ENCODE peak calls at places on chromosomes 13 and 19, in six cellular contexts. G is esophagus muscularis mucosa, M is stomach, S is sigmoid colon, E is transverse colon, C is H1. W is an unnamed sample.

GRCh38 chr19:44653977-44654784 is 10.5 kb downstream of the PVR start:
- DNase-seq in G (no peak), M (peak), S (peak), E (peak), C (peak), W (no peak)

GRCh38 chr19:3340340-3340739 is 26.0 kb upstream of the NFIC start:
- DNase-seq in G (no peak), M (no peak), S (no peak), E (no peak), C (no peak), W (no peak)

GRCh38 chr19:28429356-28429755 is 783.6 kb downstream of the UQCRFS1 start:
- DNase-seq in G (no peak), M (no peak), S (no peak), E (no peak), C (peak), W (no peak)

GRCh38 chr13:109468123-109468522 is 318.3 kb downstream of the IRS2 start:
- DNase-seq in G (no peak), M (no peak), S (no peak), E (no peak), C (no peak), W (no peak)

GRCh38 chr19:3375221-3376088 is 9.1 kb downstream of the NFIC start:
- DNase-seq in G (peak), M (peak), S (peak), E (peak), C (no peak), W (peak)

GRCh38 chr13:71979616-71980015 is 112.6 kb upstream of the DACH1 start:
- DNase-seq in G (no peak), M (no peak), S (no peak), E (no peak), C (peak), W (no peak)

GRCh38 chr13:76854209-76854608 is 32.0 kb downstream of the KCTD12 start:
- DNase-seq in G (no peak), M (no peak), S (no peak), E (no peak), C (no peak), W (no peak)

GRCh38 chr13:41458187-41458938 is 1.0 kb downstream of the RGCC start:
- DNase-seq in G (no peak), M (peak), S (peak), E (peak), C (peak), W (peak)

GRCh38 chr13:99196466-99197256 is 4.0 kb upstream of the UBAC2 start:
- DNase-seq in G (no peak), M (no peak), S (no peak), E (no peak), C (no peak), W (no peak)

GRCh38 chr13:110915874-110916670 is 1.2 kb upstream of the ANKRD10 start:
- DNase-seq in G (no peak), M (no peak), S (no peak), E (no peak), C (no peak), W (no peak)

GRCh38 chr13:104810242-104810641 is 1725.2 kb downstream of the EFNB2 start:
- DNase-seq in G (no peak), M (no peak), S (no peak), E (no peak), C (no peak), W (no peak)

GRCh38 chr19:45526143-45526542 is 18.9 kb downstream of the VASP start:
- DNase-seq in G (no peak), M (peak), S (peak), E (peak), C (peak), W (peak)

GRCh38 chr19:4748589-4748988 is 24.9 kb upstream of the DPP9 start:
- DNase-seq in G (no peak), M (no peak), S (no peak), E (no peak), C (no peak), W (no peak)

GRCh38 chr13:74868044-74868443 is 613.9 kb downstream of the TBC1D4 start:
- DNase-seq in G (no peak), M (no peak), S (no peak), E (no peak), C (no peak), W (no peak)

GRCh38 chr13:21354721-21355120 is 104.4 kb downstream of the ZDHHC20 start:
- DNase-seq in G (no peak), M (no peak), S (no peak), E (no peak), C (no peak), W (no peak)

GRCh38 chr13:51942189-51942588 is 69.1 kb downstream of the ATP7B start:
- DNase-seq in G (no peak), M (peak), S (no peak), E (peak), C (no peak), W (no peak)

GRCh38 chr19:48966541-48967345 is 1.6 kb downstream of the FTL start:
- DNase-seq in G (no peak), M (no peak), S (no peak), E (no peak), C (no peak), W (peak)

GRCh38 chr13:71524245-71525002 is 342.6 kb downstream of the DACH1 start:
- DNase-seq in G (no peak), M (no peak), S (no peak), E (no peak), C (no peak), W (no peak)

GRCh38 chr19:4504297-4504701 is 14.0 kb downstream of the PLIN4 start:
- DNase-seq in G (no peak), M (no peak), S (peak), E (no peak), C (no peak), W (no peak)

GRCh38 chr13:112477070-112477619 is 101.0 kb downstream of the SPACA7 start:
- DNase-seq in G (no peak), M (no peak), S (no peak), E (no peak), C (no peak), W (no peak)

GRCh38 chr19:29702161-29702957 is 12.7 kb downstream of the C19orf12 start:
- DNase-seq in G (no peak), M (no peak), S (no peak), E (no peak), C (no peak), W (no peak)

GRCh38 chr19:52492991-52493470 is 34.4 kb upstream of the ZNF808 start:
- DNase-seq in G (no peak), M (no peak), S (no peak), E (no peak), C (peak), W (peak)

GRCh38 chr19:39405930-39406655 is 554 bp upstream of the ZFP36 start:
- DNase-seq in G (no peak), M (no peak), S (no peak), E (peak), C (peak), W (no peak)

GRCh38 chr13:62357887-62358645 is 942.4 kb upstream of the PCDH20 start:
- DNase-seq in G (no peak), M (no peak), S (no peak), E (no peak), C (no peak), W (no peak)

GRCh38 chr19:43526884-43527859 is at the start of gene ETHE1:
- DNase-seq in G (no peak), M (peak), S (peak), E (peak), C (peak), W (peak)

GRCh38 chr13:109840201-109840892 is 54.0 kb upstream of the IRS2 start:
- DNase-seq in G (no peak), M (no peak), S (no peak), E (no peak), C (no peak), W (no peak)

GRCh38 chr19:2478324-2478755 is 2.4 kb downstream of the GADD45B start:
- DNase-seq in G (no peak), M (peak), S (peak), E (peak), C (peak), W (peak)

GRCh38 chr13:97911311-97912138 is 42.0 kb upstream of the IPO5 start:
- DNase-seq in G (no peak), M (no peak), S (no peak), E (no peak), C (peak), W (no peak)

GRCh38 chr13:94232161-94232560 is 247.3 kb downstream of the DCT start:
- DNase-seq in G (no peak), M (no peak), S (no peak), E (no peak), C (no peak), W (peak)

GRCh38 chr13:48808689-48809088 is 155.0 kb downstream of the CYSLTR2 start:
- DNase-seq in G (peak), M (no peak), S (no peak), E (no peak), C (no peak), W (no peak)

GRCh38 chr19:40335855-40336700 is 12.1 kb downstream of the C19orf47 start:
- DNase-seq in G (no peak), M (no peak), S (no peak), E (no peak), C (no peak), W (no peak)

GRCh38 chr13:19984430-19985218 is 26.1 kb downstream of the ZMYM2 start:
- DNase-seq in G (no peak), M (no peak), S (no peak), E (no peak), C (no peak), W (no peak)

GRCh38 chr13:113161433-113161832 is 3.0 kb downstream of the PROZ start:
- DNase-seq in G (no peak), M (no peak), S (no peak), E (no peak), C (no peak), W (no peak)

GRCh38 chr19:8663920-8664670 is 33.7 kb downstream of the NFILZ start:
- DNase-seq in G (no peak), M (no peak), S (no peak), E (no peak), C (no peak), W (peak)

GRCh38 chr13:61040180-61040579 is 375.5 kb downstream of the PCDH20 start:
- DNase-seq in G (no peak), M (no peak), S (no peak), E (no peak), C (no peak), W (no peak)

DNA sequence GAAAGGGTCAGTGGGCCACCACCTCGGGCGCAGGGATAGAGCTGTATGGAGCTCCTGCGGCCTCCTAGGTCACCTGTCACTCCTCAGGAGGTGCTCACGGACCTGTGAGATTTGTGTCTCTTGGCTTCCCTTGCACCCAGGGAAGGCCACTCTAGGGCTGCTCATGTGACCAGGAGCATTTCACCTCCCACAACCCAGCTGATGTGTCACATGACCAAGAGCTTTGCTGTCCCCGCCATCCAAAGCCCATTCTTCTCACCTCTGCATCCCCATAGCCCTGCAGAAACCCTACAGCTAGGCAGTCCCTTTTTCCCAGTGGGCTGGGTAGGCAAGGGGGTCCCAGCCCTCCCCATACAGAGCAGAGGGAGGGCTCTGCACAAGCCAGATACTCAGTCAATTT is 51.2 kb downstream of the TSHZ3 start:
- DNase-seq in G (no peak), M (no peak), S (peak), E (no peak), C (no peak), W (no peak)
- TF ChIP-seq CTCF in G (no peak), M (no peak), S (no peak), E (no peak), C (no peak), W (no peak)

DNA sequence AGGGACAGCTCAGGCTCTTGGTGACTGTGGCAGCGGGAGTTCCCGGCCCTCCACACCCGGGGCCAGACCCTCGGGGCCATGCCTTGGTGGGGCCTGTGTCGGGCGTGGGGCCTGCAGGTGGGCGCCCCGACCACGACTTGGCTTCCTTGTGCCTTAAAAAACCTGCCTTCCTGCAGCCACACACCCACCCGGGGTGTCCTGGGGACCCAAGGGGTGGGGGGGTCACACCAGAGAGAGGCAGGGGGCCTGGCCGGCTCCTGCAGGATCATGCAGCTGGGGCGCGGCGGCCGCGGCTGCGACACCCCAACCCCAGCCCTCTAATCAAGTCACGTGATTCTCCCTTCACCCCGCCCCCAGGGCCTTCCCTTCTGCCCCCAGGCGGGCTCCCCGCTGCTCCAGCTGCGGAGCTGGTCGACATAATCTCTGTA is 10.7 kb downstream of the PLPPR3 start:
- DNase-seq in G (no peak), M (no peak), S (no peak), E (no peak), C (no peak), W (no peak)
- TF ChIP-seq POLR2AphosphoS5 in G (no peak), M (no peak), S (no peak), E (no peak), C (peak), W (no peak)

DNA sequence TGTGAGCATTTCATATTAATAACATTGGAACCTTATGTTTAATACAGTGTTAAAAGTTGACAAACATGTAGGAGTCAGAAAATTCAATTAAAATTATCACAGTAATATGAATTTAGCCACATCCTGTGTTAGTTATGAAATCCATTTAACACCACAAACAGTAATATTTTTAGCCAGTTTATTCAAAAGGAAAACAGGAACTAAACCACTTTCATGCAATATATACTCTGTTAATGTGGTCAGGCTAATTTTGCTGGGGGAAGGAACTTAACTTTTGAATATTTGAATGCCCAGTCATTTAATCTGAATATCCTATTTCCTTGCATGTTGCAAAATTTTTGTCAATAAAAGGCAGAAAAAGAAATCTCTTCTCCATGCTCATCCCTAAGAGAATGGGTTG is 14.9 kb upstream of the ALOX5AP start:
- DNase-seq in G (no peak), M (no peak), S (no peak), E (no peak), C (no peak), W (no peak)
- TF ChIP-seq EP300 in G (no peak), M (no peak), S (no peak), E (no peak), C (no peak), W (no peak)

GRCh38 chr19:33704271-33704670 is 82.5 kb downstream of the CHST8 start:
- DNase-seq in G (no peak), M (no peak), S (peak), E (no peak), C (no peak), W (peak)

GRCh38 chr19:33705860-33706259 is 84.1 kb downstream of the CHST8 start:
- DNase-seq in G (no peak), M (no peak), S (peak), E (no peak), C (no peak), W (no peak)

GRCh38 chr19:33703821-33704220 is 82.1 kb downstream of the CHST8 start:
- DNase-seq in G (no peak), M (no peak), S (peak), E (no peak), C (no peak), W (no peak)

GRCh38 chr19:33703438-33703750 is 81.6 kb downstream of the CHST8 start:
- DNase-seq in G (no peak), M (no peak), S (peak), E (no peak), C (no peak), W (peak)

DNA sequence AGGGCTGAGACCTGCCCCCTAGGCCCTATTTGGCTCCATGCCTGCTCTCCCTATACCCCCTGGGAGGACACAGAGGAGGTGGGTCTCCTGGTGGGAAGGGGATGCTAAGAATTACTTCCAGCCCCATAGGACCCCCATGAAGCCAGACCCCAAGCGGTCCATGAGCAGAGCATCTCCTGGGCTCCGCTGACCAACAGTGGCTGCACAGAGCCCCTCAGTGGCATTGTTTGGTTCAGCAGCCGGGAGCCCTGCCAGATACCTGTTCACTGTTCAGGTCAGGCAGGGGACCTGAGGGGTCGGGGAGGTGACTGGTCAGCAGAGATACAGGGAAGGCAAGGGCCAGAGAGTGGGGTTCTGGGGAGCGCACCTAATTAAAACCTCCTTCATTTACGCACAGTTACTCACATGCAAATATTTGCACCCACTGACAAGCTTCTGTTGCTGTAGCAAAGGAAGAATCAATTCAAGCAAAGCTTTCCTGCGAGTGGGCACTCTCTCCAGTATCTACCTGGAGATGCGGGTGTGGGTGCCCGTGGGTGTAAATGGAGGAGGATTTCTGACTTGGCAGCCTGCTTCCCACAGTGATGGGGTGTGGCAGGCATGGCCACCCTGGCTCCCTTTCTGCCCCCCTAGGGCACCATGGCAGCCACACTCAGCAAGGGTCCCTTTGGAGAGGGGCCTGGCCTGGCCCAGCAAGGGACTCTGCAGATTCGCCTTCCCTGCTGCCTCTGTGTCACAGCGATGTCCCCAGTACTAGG is 83.5 kb downstream of the CHST8 start:
- DNase-seq in G (no peak), M (no peak), S (peak), E (no peak), C (no peak), W (peak)
- TF ChIP-seq CTCF in G (no peak), M (no peak), S (no peak), E (no peak), C (peak), W (no peak)

GRCh38 chr19:10838377-10838776 is 2.4 kb upstream of the TMED1 start:
- DNase-seq in G (no peak), M (no peak), S (no peak), E (no peak), C (no peak), W (no peak)
- TF ChIP-seq POLR2AphosphoS5 in G (no peak), M (no peak), S (no peak), E (no peak), C (peak), W (no peak)

GRCh38 chr13:37615271-37615670 is 16.7 kb upstream of the POSTN start:
- DNase-seq in G (no peak), M (no peak), S (no peak), E (no peak), C (no peak), W (no peak)

GRCh38 chr13:37616131-37616530 is 17.6 kb upstream of the POSTN start:
- DNase-seq in G (no peak), M (no peak), S (no peak), E (no peak), C (no peak), W (no peak)

GRCh38 chr13:37617162-37617561 is 18.6 kb upstream of the POSTN start:
- DNase-seq in G (no peak), M (no peak), S (no peak), E (no peak), C (no peak), W (no peak)

GRCh38 chr13:37621811-37622361 is 23.3 kb upstream of the POSTN start:
- DNase-seq in G (no peak), M (no peak), S (no peak), E (no peak), C (no peak), W (no peak)

GRCh38 chr13:37618554-37618953 is 20.0 kb upstream of the POSTN start:
- DNase-seq in G (no peak), M (no peak), S (no peak), E (no peak), C (no peak), W (no peak)
- TF ChIP-seq EP300 in G (no peak), M (no peak), S (no peak), E (no peak), C (no peak), W (no peak)

GRCh38 chr19:5987077-5987818 is 9.3 kb upstream of the RANBP3 start:
- DNase-seq in G (no peak), M (peak), S (peak), E (peak), C (peak), W (peak)
- TF ChIP-seq CTCF in G (peak), M (peak), S (peak), E (peak), C (peak), W (peak)

GRCh38 chr13:46171223-46171622 is 10.8 kb downstream of the LCP1 start:
- DNase-seq in G (no peak), M (no peak), S (no peak), E (no peak), C (no peak), W (no peak)
- TF ChIP-seq POLR2AphosphoS5 in G (no peak), M (no peak), S (no peak), E (no peak), C (no peak), W (no peak)

DNA sequence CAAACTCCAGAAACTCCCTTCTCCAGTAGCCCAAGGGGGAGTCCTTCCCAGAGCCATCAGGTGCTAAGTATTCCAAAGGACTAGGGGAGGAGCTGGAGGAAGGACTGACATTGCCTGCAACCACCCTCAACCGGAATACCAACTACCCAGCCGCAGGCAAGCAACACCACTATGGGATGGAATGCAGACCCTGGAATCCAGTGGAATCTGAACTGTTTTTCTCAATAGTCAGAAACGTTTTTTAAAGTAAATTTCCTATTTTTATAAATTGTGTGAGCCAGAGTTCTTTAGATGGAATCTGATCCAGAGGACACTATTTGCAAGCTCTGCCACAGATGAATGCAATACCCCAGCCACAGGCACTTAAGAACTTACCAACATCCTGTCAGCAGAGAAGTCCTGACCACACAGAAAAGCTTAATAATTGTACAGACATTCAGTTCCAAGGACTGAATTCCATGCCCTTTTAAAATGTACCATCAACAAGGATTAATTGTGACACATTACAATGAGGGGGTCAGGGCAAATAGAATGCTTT is 92.1 kb downstream of the USP12 start:
- DNase-seq in G (no peak), M (no peak), S (no peak), E (no peak), C (no peak), W (no peak)
- TF ChIP-seq EP300 in G (no peak), M (no peak), S (no peak), E (no peak), C (no peak), W (no peak)

GRCh38 chr19:31316201-31316951 is 32.9 kb downstream of the TSHZ3 start:
- DNase-seq in G (no peak), M (no peak), S (peak), E (peak), C (no peak), W (no peak)
- TF ChIP-seq CTCF in G (no peak), M (no peak), S (no peak), E (no peak), C (no peak), W (no peak)

W was measured in upper lobe of left lung.